ENCODE peak calls at places on chromosomes 13 and 19, in four cellular contexts. F is head of caudate nucleus, B is ELF-1, Z is H54. W is an unnamed sample.
A peak's percentile ranks its signal among the peaks of the same experiment; 100 is the strongest.

GRCh38 chr19:12722566-12723382 is 958 bp downstream of the TNPO2 start:
- DNase-seq in F (peak; percentile 95), Z (peak; percentile 97), B (peak; percentile 98), W (peak; percentile 100)

GRCh38 chr19:13060964-13061927 is 41.4 kb downstream of the LYL1 start:
- DNase-seq in Z (peak; percentile 78), F (peak; percentile 92), B (peak; percentile 92), W (peak; percentile 77)

GRCh38 chr13:32267836-32268439 is 47.2 kb downstream of the ZAR1L start:
- DNase-seq in B (peak; percentile 76), Z (no peak), F (no peak), W (peak; percentile 72)

GRCh38 chr13:42728507-42729180 is 52.7 kb upstream of the FAM216B start:
- DNase-seq in F (no peak), B (peak; percentile 9), Z (no peak), W (no peak)

GRCh38 chr19:50658438-50659317 is 9.4 kb downstream of the C19orf81 start:
- DNase-seq in F (peak; percentile 92), B (peak; percentile 94), Z (peak; percentile 99), W (peak; percentile 91)

GRCh38 chr19:49327878-49328544 is 3.0 kb upstream of the SLC6A16 start:
- DNase-seq in B (peak; percentile 29), Z (no peak), F (no peak), W (peak; percentile 63)

GRCh38 chr19:3443840-3444694 is 36.3 kb downstream of the SMIM24 start:
- DNase-seq in Z (no peak), F (no peak), B (peak; percentile 83), W (peak; percentile 90)

GRCh38 chr13:31145417-31145816 is 16.3 kb downstream of the HSPH1 start:
- DNase-seq in F (no peak), Z (no peak), B (no peak), W (no peak)

GRCh38 chr13:27125357-27126282 is 46.0 kb downstream of the USP12 start:
- DNase-seq in B (peak; percentile 87), F (no peak), Z (no peak), W (peak; percentile 42)

GRCh38 chr19:2148482-2149135 is 2.8 kb downstream of the AP3D1 start:
- DNase-seq in Z (no peak), B (no peak), F (peak; percentile 38), W (no peak)

GRCh38 chr13:31042084-31042483 is 109.6 kb downstream of the TEX26 start:
- DNase-seq in B (no peak), Z (no peak), F (no peak), W (no peak)